ENCODE peak calls at places on chromosome 20, in five cellular contexts. One of them, this sample, is unnamed.

GRCh38 chr20:11193241-11193640 is 519.4 kb upstream of the JAG1 start:
- DNase-seq in tibial artery: no peak
- DNase-seq in HFFc6: no peak
- DNase-seq in GM13976: no peak
- DNase-seq in AG09319: no peak
- DNase-seq in this sample: no peak

GRCh38 chr20:50408526-50409364 is 101.4 kb upstream of the PTPN1 start:
- DNase-seq in tibial artery: no peak
- DNase-seq in HFFc6: no peak
- DNase-seq in GM13976: no peak
- DNase-seq in AG09319: no peak
- DNase-seq in this sample: no peak

GRCh38 chr20:4272225-4272624 is 256.9 kb upstream of the RNF24 start:
- DNase-seq in tibial artery: no peak
- DNase-seq in HFFc6: no peak
- DNase-seq in GM13976: no peak
- DNase-seq in AG09319: no peak
- DNase-seq in this sample: no peak

GRCh38 chr20:17725094-17725835 is 25.5 kb downstream of the BANF2 start:
- DNase-seq in tibial artery: no peak
- DNase-seq in HFFc6: no peak
- DNase-seq in GM13976: no peak
- DNase-seq in AG09319: no peak
- DNase-seq in this sample: no peak

GRCh38 chr20:32886652-32887051 is 27.9 kb downstream of the EFCAB8 start:
- DNase-seq in tibial artery: no peak
- DNase-seq in HFFc6: no peak
- DNase-seq in GM13976: no peak
- DNase-seq in AG09319: no peak
- DNase-seq in this sample: no peak

GRCh38 chr20:48668451-48668946 is 159.3 kb downstream of the PREX1 start:
- DNase-seq in tibial artery: no peak
- DNase-seq in HFFc6: no peak
- DNase-seq in GM13976: no peak
- DNase-seq in AG09319: no peak
- DNase-seq in this sample: no peak

GRCh38 chr20:31566658-31567379 is 38.3 kb upstream of the ID1 start:
- DNase-seq in tibial artery: no peak
- DNase-seq in HFFc6: no peak
- DNase-seq in GM13976: no peak
- DNase-seq in AG09319: no peak
- DNase-seq in this sample: peak; percentile 53

GRCh38 chr20:32164984-32165735 is 42.4 kb downstream of the PLAGL2 start:
- DNase-seq in tibial artery: peak; percentile 55
- DNase-seq in HFFc6: no peak
- DNase-seq in GM13976: no peak
- DNase-seq in AG09319: no peak
- DNase-seq in this sample: no peak

GRCh38 chr20:43749734-43750294 is 23.0 kb upstream of the GTSF1L start:
- DNase-seq in tibial artery: peak; percentile 73
- DNase-seq in HFFc6: peak; percentile 47
- DNase-seq in GM13976: peak; percentile 87
- DNase-seq in AG09319: no peak
- DNase-seq in this sample: peak; percentile 89

GRCh38 chr20:10659651-10660601 is 13.9 kb downstream of the JAG1 start:
- DNase-seq in tibial artery: no peak
- DNase-seq in HFFc6: no peak
- DNase-seq in GM13976: no peak
- DNase-seq in AG09319: no peak
- DNase-seq in this sample: no peak

GRCh38 chr20:47541355-47541922 is 39.8 kb downstream of the NCOA3 start:
- DNase-seq in tibial artery: no peak
- DNase-seq in HFFc6: no peak
- DNase-seq in GM13976: no peak
- DNase-seq in AG09319: no peak
- DNase-seq in this sample: no peak

GRCh38 chr20:50392138-50392866 is 117.9 kb upstream of the PTPN1 start:
- DNase-seq in tibial artery: no peak
- DNase-seq in HFFc6: no peak
- DNase-seq in GM13976: no peak
- DNase-seq in AG09319: no peak
- DNase-seq in this sample: peak; percentile 50

GRCh38 chr20:58852559-58853271 is at the start of gene GNAS:
- DNase-seq in tibial artery: no peak
- DNase-seq in HFFc6: peak; percentile 26
- DNase-seq in GM13976: peak; percentile 69
- DNase-seq in AG09319: no peak
- DNase-seq in this sample: peak; percentile 69

GRCh38 chr20:35226775-35227681 is 538 bp downstream of the MMP24 start:
- DNase-seq in tibial artery: no peak
- DNase-seq in HFFc6: no peak
- DNase-seq in GM13976: peak; percentile 65
- DNase-seq in AG09319: no peak
- DNase-seq in this sample: peak; percentile 59

GRCh38 chr20:63979221-63979548 is 257 bp downstream of the SAMD10 start:
- DNase-seq in tibial artery: no peak
- DNase-seq in HFFc6: no peak
- DNase-seq in GM13976: no peak
- DNase-seq in AG09319: no peak
- DNase-seq in this sample: no peak

GRCh38 chr20:32820000-32820697 is 395 bp downstream of the MAPRE1 start:
- DNase-seq in tibial artery: no peak
- DNase-seq in HFFc6: peak; percentile 15
- DNase-seq in GM13976: peak; percentile 89
- DNase-seq in AG09319: no peak
- DNase-seq in this sample: peak; percentile 83

GRCh38 chr20:46572181-46572580 is 21.7 kb upstream of the OCSTAMP start:
- DNase-seq in tibial artery: no peak
- DNase-seq in HFFc6: no peak
- DNase-seq in GM13976: no peak
- DNase-seq in AG09319: no peak
- DNase-seq in this sample: no peak

GRCh38 chr20:54510546-54511129 is 35.2 kb downstream of the DOK5 start:
- DNase-seq in tibial artery: no peak
- DNase-seq in HFFc6: no peak
- DNase-seq in GM13976: no peak
- DNase-seq in AG09319: peak; percentile 18
- DNase-seq in this sample: no peak

GRCh38 chr20:3805594-3806264 is 9.6 kb downstream of the CDC25B start:
- DNase-seq in tibial artery: no peak
- DNase-seq in HFFc6: peak; percentile 35
- DNase-seq in GM13976: no peak
- DNase-seq in AG09319: no peak
- DNase-seq in this sample: no peak

GRCh38 chr20:22583773-22584629 is at the start of gene FOXA2:
- DNase-seq in tibial artery: no peak
- DNase-seq in HFFc6: no peak
- DNase-seq in GM13976: no peak
- DNase-seq in AG09319: no peak
- DNase-seq in this sample: no peak

GRCh38 chr20:22582386-22582959 is 1.9 kb downstream of the FOXA2 start:
- DNase-seq in tibial artery: no peak
- DNase-seq in HFFc6: no peak
- DNase-seq in GM13976: no peak
- DNase-seq in AG09319: no peak
- DNase-seq in this sample: no peak

GRCh38 chr20:22582960-22583772 is 1.2 kb downstream of the FOXA2 start:
- DNase-seq in tibial artery: no peak
- DNase-seq in HFFc6: no peak
- DNase-seq in GM13976: no peak
- DNase-seq in AG09319: no peak
- DNase-seq in this sample: no peak

GRCh38 chr20:22579711-22580697 is 4.4 kb downstream of the FOXA2 start:
- DNase-seq in tibial artery: no peak
- DNase-seq in HFFc6: no peak
- DNase-seq in GM13976: no peak
- DNase-seq in AG09319: no peak
- DNase-seq in this sample: no peak

DNA sequence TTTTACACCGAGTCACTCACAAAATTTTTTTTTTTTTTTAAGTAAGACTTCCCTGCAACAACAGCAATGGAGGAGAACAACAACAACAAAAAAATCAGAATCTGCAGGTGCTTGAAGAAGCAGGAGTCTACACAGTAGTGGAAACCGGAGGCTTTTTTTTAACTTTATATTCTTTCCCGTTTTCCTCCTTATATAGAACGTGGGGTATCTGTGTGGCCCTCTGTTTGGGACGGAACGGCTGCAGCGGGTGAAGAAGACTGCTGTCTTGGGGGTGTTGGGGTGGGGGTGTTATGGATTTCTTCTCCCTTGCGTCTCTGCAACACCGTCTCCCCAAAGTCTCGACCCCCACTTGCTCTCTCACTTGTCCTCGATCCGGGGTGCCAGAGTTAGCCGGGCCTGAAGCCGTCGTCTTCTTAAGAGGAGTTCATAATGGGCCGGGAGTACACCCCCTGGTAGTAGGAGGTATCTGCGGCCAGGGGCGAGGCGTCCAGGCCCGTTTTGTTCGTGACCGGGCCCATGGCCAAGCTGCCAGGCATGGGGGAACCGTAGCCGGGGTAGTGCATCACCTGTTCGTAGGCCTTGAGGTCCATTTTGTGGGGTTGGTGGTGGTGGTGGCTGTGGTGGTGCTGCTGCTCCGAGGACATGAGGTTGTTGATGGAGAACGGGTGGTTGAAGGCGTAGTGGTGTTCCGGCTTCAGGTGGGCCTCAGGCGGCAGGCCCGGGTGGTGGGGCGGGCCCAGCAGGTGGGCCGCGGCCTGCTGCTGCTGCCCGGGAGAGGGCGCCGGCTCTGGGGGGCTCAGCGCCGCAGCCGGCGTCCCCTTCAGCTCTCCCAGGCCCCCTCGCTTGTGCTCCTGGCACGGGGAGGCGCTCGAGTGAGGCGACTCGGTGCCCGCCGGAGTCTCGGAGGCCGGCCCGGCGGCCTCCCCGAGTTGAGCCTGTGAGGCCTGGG is 2.7 kb downstream of the FOXA2 start:
- DNase-seq in tibial artery: no peak
- DNase-seq in HFFc6: no peak
- DNase-seq in GM13976: no peak
- DNase-seq in AG09319: no peak
- DNase-seq in this sample: no peak
- TF ChIP-seq CTCF in tibial artery: no peak
- TF ChIP-seq CTCF in HFFc6: no peak
- TF ChIP-seq CTCF in GM13976: no peak
- TF ChIP-seq CTCF in AG09319: no peak
- TF ChIP-seq CTCF in this sample: no peak

GRCh38 chr20:577167-577791 is 32.8 kb downstream of the TCF15 start:
- DNase-seq in tibial artery: no peak
- DNase-seq in HFFc6: no peak
- DNase-seq in GM13976: no peak
- DNase-seq in AG09319: no peak
- DNase-seq in this sample: no peak
- TF ChIP-seq CTCF in tibial artery: no peak
- TF ChIP-seq CTCF in HFFc6: peak; percentile 61
- TF ChIP-seq CTCF in GM13976: no peak
- TF ChIP-seq CTCF in AG09319: peak; percentile 10
- TF ChIP-seq CTCF in this sample: no peak

DNA sequence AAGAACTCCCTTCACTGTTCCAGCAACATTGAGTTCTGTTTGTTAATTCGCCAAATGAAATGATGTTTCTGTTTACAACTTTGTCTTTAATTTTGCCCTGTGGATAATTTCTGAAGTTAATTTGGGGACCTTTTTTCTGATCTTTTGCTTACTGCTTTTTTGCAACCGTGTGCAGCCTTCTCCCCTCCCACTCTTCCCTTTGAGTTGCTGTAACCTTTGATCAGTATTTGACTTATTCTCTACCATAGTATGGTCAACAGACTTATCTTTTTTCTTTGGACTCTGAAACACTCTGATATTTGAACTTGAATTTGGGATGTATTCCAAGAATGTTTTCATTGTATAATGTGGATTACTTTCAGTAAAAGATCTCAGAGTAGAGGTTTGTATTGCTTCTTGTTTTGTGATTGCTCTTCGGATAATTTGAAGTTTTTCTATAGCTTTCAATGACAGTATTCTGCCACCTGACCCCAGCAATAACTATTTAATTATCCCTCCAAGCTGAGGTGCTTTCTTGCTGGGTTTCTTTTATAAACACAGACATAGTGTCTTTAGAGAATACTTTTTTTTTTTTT is 46.2 kb downstream of the LRRN4 start:
- DNase-seq in tibial artery: no peak
- DNase-seq in HFFc6: no peak
- DNase-seq in GM13976: no peak
- DNase-seq in AG09319: no peak
- DNase-seq in this sample: no peak
- TF ChIP-seq CTCF in tibial artery: no peak
- TF ChIP-seq CTCF in HFFc6: no peak
- TF ChIP-seq CTCF in GM13976: no peak
- TF ChIP-seq CTCF in AG09319: no peak
- TF ChIP-seq CTCF in this sample: no peak

GRCh38 chr20:36827541-36828279 is 48.2 kb upstream of the TLDC2 start:
- DNase-seq in tibial artery: no peak
- DNase-seq in HFFc6: no peak
- DNase-seq in GM13976: peak; percentile 77
- DNase-seq in AG09319: no peak
- DNase-seq in this sample: no peak

GRCh38 chr20:36832791-36833190 is 43.1 kb upstream of the TLDC2 start:
- DNase-seq in tibial artery: no peak
- DNase-seq in HFFc6: no peak
- DNase-seq in GM13976: no peak
- DNase-seq in AG09319: no peak
- DNase-seq in this sample: no peak

GRCh38 chr20:36835025-36835424 is 40.9 kb upstream of the TLDC2 start:
- DNase-seq in tibial artery: no peak
- DNase-seq in HFFc6: no peak
- DNase-seq in GM13976: no peak
- DNase-seq in AG09319: no peak
- DNase-seq in this sample: no peak

GRCh38 chr20:36833275-36834020 is 42.5 kb upstream of the TLDC2 start:
- DNase-seq in tibial artery: no peak
- DNase-seq in HFFc6: peak; percentile 39
- DNase-seq in GM13976: no peak
- DNase-seq in AG09319: peak; percentile 43
- DNase-seq in this sample: no peak

DNA sequence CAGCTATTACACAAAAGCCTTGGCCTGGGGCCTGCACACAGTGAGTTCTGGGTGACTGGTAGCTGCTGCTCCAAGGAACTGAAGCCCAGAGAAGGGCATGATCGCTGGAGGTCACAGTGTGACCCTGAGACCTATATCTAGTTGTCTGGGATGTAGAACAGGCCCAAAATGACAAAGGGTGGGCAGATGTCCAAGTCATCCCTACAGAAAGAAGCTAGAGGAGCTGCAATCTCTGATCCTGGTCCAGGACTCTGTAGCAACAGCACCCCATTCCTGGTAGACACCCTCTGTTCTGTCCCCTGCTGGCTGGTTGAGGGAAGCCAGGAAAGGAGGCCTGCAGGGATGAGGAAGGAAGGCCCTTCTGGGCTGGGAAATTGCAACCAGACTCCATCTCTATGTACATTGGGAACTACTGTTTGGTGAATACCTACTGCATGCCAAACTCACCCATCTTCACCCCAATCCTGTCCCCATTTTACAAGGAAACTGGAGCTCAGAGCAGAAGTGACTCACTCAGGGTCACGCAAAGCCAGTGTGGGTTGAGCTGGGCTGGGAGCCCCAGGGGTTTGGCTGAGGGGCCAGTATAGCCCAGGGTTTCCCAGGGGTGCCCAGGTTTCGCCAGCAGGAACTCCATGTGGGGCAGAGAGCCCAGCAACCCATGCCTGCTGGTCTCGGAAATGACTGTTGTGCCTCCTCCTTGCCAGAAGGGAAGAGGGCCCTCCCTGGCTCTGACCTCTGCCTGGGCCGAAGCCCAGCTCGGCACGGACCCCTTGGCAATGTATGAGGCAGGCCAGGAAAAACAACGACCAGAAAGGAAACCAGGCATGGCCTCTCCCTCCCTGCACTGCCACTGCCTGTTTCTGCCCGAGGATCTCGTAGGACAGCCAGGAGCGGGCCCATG is 44.9 kb upstream of the TLDC2 start:
- DNase-seq in tibial artery: peak; percentile 97
- DNase-seq in HFFc6: peak; percentile 80
- DNase-seq in GM13976: no peak
- DNase-seq in AG09319: no peak
- DNase-seq in this sample: no peak
- TF ChIP-seq CTCF in tibial artery: peak; percentile 34
- TF ChIP-seq CTCF in HFFc6: peak; percentile 77
- TF ChIP-seq CTCF in GM13976: no peak
- TF ChIP-seq CTCF in AG09319: peak; percentile 56
- TF ChIP-seq CTCF in this sample: no peak